ENCODE peak calls at places on chromosomes 13 and 19, in eight cellular contexts. One of them, this sample, is unnamed. For H3K79me2, the result is how much of the 10 kb centered on the place peaks cover.

GRCh38 chr13:43232144-43232840 is 208.9 kb downstream of the DNAJC15 start:
- DNase-seq in GM23338: no peak
- DNase-seq in SK-N-SH: no peak
- DNase-seq in neural progenitor cell: no peak
- DNase-seq in hepatocyte: no peak
- DNase-seq in HCT116: no peak
- DNase-seq in OCI-LY7: no peak
- DNase-seq in GM23248: peak
- DNase-seq in this sample: no peak

GRCh38 chr19:34787059-34787824 is 14.2 kb upstream of the ZNF599 start:
- DNase-seq in GM23338: no peak
- DNase-seq in SK-N-SH: no peak
- DNase-seq in neural progenitor cell: no peak
- DNase-seq in hepatocyte: no peak
- DNase-seq in HCT116: no peak
- DNase-seq in OCI-LY7: no peak
- DNase-seq in GM23248: no peak
- DNase-seq in this sample: no peak

GRCh38 chr13:50708461-50708860 is 135.0 kb downstream of the DLEU7 start:
- DNase-seq in GM23338: no peak
- DNase-seq in SK-N-SH: no peak
- DNase-seq in neural progenitor cell: no peak
- DNase-seq in hepatocyte: no peak
- DNase-seq in HCT116: no peak
- DNase-seq in OCI-LY7: no peak
- DNase-seq in GM23248: no peak
- DNase-seq in this sample: no peak

GRCh38 chr13:40490086-40490723 is 176.2 kb downstream of the FOXO1 start:
- DNase-seq in GM23338: no peak
- DNase-seq in SK-N-SH: no peak
- DNase-seq in neural progenitor cell: no peak
- DNase-seq in hepatocyte: no peak
- DNase-seq in HCT116: no peak
- DNase-seq in OCI-LY7: no peak
- DNase-seq in GM23248: no peak
- DNase-seq in this sample: no peak

GRCh38 chr13:109729031-109729870 is 57.1 kb downstream of the IRS2 start:
- DNase-seq in GM23338: no peak
- DNase-seq in SK-N-SH: peak
- DNase-seq in neural progenitor cell: peak
- DNase-seq in hepatocyte: no peak
- DNase-seq in HCT116: no peak
- DNase-seq in OCI-LY7: no peak
- DNase-seq in GM23248: peak
- DNase-seq in this sample: no peak

GRCh38 chr19:3289971-3290569 is 65.6 kb downstream of the CELF5 start:
- DNase-seq in GM23338: no peak
- DNase-seq in SK-N-SH: peak
- DNase-seq in neural progenitor cell: no peak
- DNase-seq in hepatocyte: no peak
- DNase-seq in HCT116: no peak
- DNase-seq in OCI-LY7: no peak
- DNase-seq in GM23248: no peak
- DNase-seq in this sample: no peak

GRCh38 chr19:55644842-55645511 is 1.5 kb downstream of the ZNF581 start:
- DNase-seq in GM23338: no peak
- DNase-seq in SK-N-SH: peak
- DNase-seq in neural progenitor cell: no peak
- DNase-seq in hepatocyte: no peak
- DNase-seq in HCT116: no peak
- DNase-seq in OCI-LY7: peak
- DNase-seq in GM23248: no peak
- DNase-seq in this sample: no peak

GRCh38 chr19:52273301-52273700 is 3.9 kb downstream of the ZNF766 start:
- DNase-seq in GM23338: no peak
- DNase-seq in SK-N-SH: no peak
- DNase-seq in neural progenitor cell: no peak
- DNase-seq in hepatocyte: no peak
- DNase-seq in HCT116: no peak
- DNase-seq in OCI-LY7: no peak
- DNase-seq in GM23248: no peak
- DNase-seq in this sample: no peak

GRCh38 chr13:24180743-24181384 is 20.3 kb downstream of the SPATA13 start:
- DNase-seq in GM23338: no peak
- DNase-seq in SK-N-SH: no peak
- DNase-seq in neural progenitor cell: no peak
- DNase-seq in hepatocyte: no peak
- DNase-seq in HCT116: no peak
- DNase-seq in OCI-LY7: no peak
- DNase-seq in GM23248: peak
- DNase-seq in this sample: no peak

GRCh38 chr13:20616059-20616797 is 49.3 kb downstream of the IFT88 start:
- DNase-seq in GM23338: no peak
- DNase-seq in SK-N-SH: no peak
- DNase-seq in neural progenitor cell: no peak
- DNase-seq in hepatocyte: no peak
- DNase-seq in HCT116: no peak
- DNase-seq in OCI-LY7: no peak
- DNase-seq in GM23248: peak
- DNase-seq in this sample: no peak

GRCh38 chr13:79986890-79987289 is 354.0 kb downstream of the SPRY2 start:
- DNase-seq in GM23338: no peak
- DNase-seq in SK-N-SH: no peak
- DNase-seq in neural progenitor cell: no peak
- DNase-seq in hepatocyte: no peak
- DNase-seq in HCT116: no peak
- DNase-seq in OCI-LY7: no peak
- DNase-seq in GM23248: no peak
- DNase-seq in this sample: no peak

GRCh38 chr13:112510002-112510780 is 77.8 kb downstream of the TUBGCP3 start:
- DNase-seq in GM23338: peak
- DNase-seq in SK-N-SH: peak
- DNase-seq in neural progenitor cell: peak
- DNase-seq in hepatocyte: peak
- DNase-seq in HCT116: peak
- DNase-seq in OCI-LY7: peak
- DNase-seq in GM23248: peak
- DNase-seq in this sample: peak

GRCh38 chr19:46426506-46427162 is 2.1 kb downstream of the PNMA8C start:
- DNase-seq in GM23338: peak
- DNase-seq in SK-N-SH: peak
- DNase-seq in neural progenitor cell: peak
- DNase-seq in hepatocyte: peak
- DNase-seq in HCT116: no peak
- DNase-seq in OCI-LY7: peak
- DNase-seq in GM23248: peak
- DNase-seq in this sample: no peak

GRCh38 chr13:105796081-105796480 is 739.4 kb downstream of the EFNB2 start:
- DNase-seq in GM23338: no peak
- DNase-seq in SK-N-SH: no peak
- DNase-seq in neural progenitor cell: no peak
- DNase-seq in hepatocyte: no peak
- DNase-seq in HCT116: no peak
- DNase-seq in OCI-LY7: no peak
- DNase-seq in GM23248: no peak
- DNase-seq in this sample: no peak

GRCh38 chr13:112833551-112834257 is 135.3 kb upstream of the MCF2L start:
- DNase-seq in GM23338: no peak
- DNase-seq in SK-N-SH: no peak
- DNase-seq in neural progenitor cell: no peak
- DNase-seq in hepatocyte: no peak
- DNase-seq in HCT116: no peak
- DNase-seq in OCI-LY7: no peak
- DNase-seq in GM23248: no peak
- DNase-seq in this sample: no peak

GRCh38 chr19:21947775-21948174 is 63.0 kb downstream of the ZNF208 start:
- DNase-seq in GM23338: peak
- DNase-seq in SK-N-SH: peak
- DNase-seq in neural progenitor cell: no peak
- DNase-seq in hepatocyte: no peak
- DNase-seq in HCT116: peak
- DNase-seq in OCI-LY7: peak
- DNase-seq in GM23248: no peak
- DNase-seq in this sample: no peak

GRCh38 chr13:94712287-94712811 is at the start of gene SOX21:
- DNase-seq in GM23338: peak
- DNase-seq in SK-N-SH: no peak
- DNase-seq in neural progenitor cell: peak
- DNase-seq in hepatocyte: no peak
- DNase-seq in HCT116: no peak
- DNase-seq in OCI-LY7: no peak
- DNase-seq in GM23248: peak
- DNase-seq in this sample: no peak

GRCh38 chr13:98606296-98606695 is 29.4 kb upstream of the STK24 start:
- DNase-seq in GM23338: peak
- DNase-seq in SK-N-SH: peak
- DNase-seq in neural progenitor cell: peak
- DNase-seq in hepatocyte: no peak
- DNase-seq in HCT116: no peak
- DNase-seq in OCI-LY7: no peak
- DNase-seq in GM23248: no peak
- DNase-seq in this sample: no peak

GRCh38 chr13:108700421-108701170 is 71.2 kb downstream of the MYO16 start:
- DNase-seq in GM23338: peak
- DNase-seq in SK-N-SH: no peak
- DNase-seq in neural progenitor cell: no peak
- DNase-seq in hepatocyte: peak
- DNase-seq in HCT116: no peak
- DNase-seq in OCI-LY7: no peak
- DNase-seq in GM23248: no peak
- DNase-seq in this sample: no peak

GRCh38 chr19:1123885-1124677 is 20.3 kb downstream of the GPX4 start:
- DNase-seq in GM23338: no peak
- DNase-seq in SK-N-SH: no peak
- DNase-seq in neural progenitor cell: no peak
- DNase-seq in hepatocyte: no peak
- DNase-seq in HCT116: no peak
- DNase-seq in OCI-LY7: no peak
- DNase-seq in GM23248: no peak
- DNase-seq in this sample: no peak
- H3K79me2 ChIP-seq in GM23338: under half
- H3K79me2 ChIP-seq in SK-N-SH: under half
- H3K79me2 ChIP-seq in neural progenitor cell: under half
- H3K79me2 ChIP-seq in hepatocyte: under half
- H3K79me2 ChIP-seq in HCT116: under half
- H3K79me2 ChIP-seq in OCI-LY7: under half
- H3K79me2 ChIP-seq in GM23248: half or more
- H3K79me2 ChIP-seq in this sample: under half

GRCh38 chr13:30107536-30108136 is 199.7 kb downstream of the KATNAL1 start:
- DNase-seq in GM23338: no peak
- DNase-seq in SK-N-SH: no peak
- DNase-seq in neural progenitor cell: no peak
- DNase-seq in hepatocyte: no peak
- DNase-seq in HCT116: no peak
- DNase-seq in OCI-LY7: no peak
- DNase-seq in GM23248: peak
- DNase-seq in this sample: no peak

GRCh38 chr13:30110301-30111070 is 196.9 kb downstream of the KATNAL1 start:
- DNase-seq in GM23338: no peak
- DNase-seq in SK-N-SH: no peak
- DNase-seq in neural progenitor cell: no peak
- DNase-seq in hepatocyte: no peak
- DNase-seq in HCT116: no peak
- DNase-seq in OCI-LY7: no peak
- DNase-seq in GM23248: peak
- DNase-seq in this sample: no peak

GRCh38 chr13:30108216-30108912 is 199.0 kb downstream of the KATNAL1 start:
- DNase-seq in GM23338: no peak
- DNase-seq in SK-N-SH: no peak
- DNase-seq in neural progenitor cell: no peak
- DNase-seq in hepatocyte: no peak
- DNase-seq in HCT116: no peak
- DNase-seq in OCI-LY7: no peak
- DNase-seq in GM23248: no peak
- DNase-seq in this sample: no peak

GRCh38 chr13:30109471-30110135 is 197.7 kb downstream of the KATNAL1 start:
- DNase-seq in GM23338: no peak
- DNase-seq in SK-N-SH: no peak
- DNase-seq in neural progenitor cell: no peak
- DNase-seq in hepatocyte: no peak
- DNase-seq in HCT116: no peak
- DNase-seq in OCI-LY7: no peak
- DNase-seq in GM23248: no peak
- DNase-seq in this sample: no peak

GRCh38 chr13:30108913-30109237 is 198.5 kb downstream of the KATNAL1 start:
- DNase-seq in GM23338: no peak
- DNase-seq in SK-N-SH: no peak
- DNase-seq in neural progenitor cell: no peak
- DNase-seq in hepatocyte: peak
- DNase-seq in HCT116: no peak
- DNase-seq in OCI-LY7: no peak
- DNase-seq in GM23248: no peak
- DNase-seq in this sample: no peak
- TF ChIP-seq EZH2phosphoT487 in GM23338: no peak
- TF ChIP-seq EZH2phosphoT487 in SK-N-SH: no peak
- TF ChIP-seq EZH2phosphoT487 in neural progenitor cell: no peak
- TF ChIP-seq EZH2phosphoT487 in hepatocyte: no peak
- TF ChIP-seq EZH2phosphoT487 in HCT116: no peak
- TF ChIP-seq EZH2phosphoT487 in OCI-LY7: no peak
- TF ChIP-seq EZH2phosphoT487 in GM23248: no peak
- TF ChIP-seq EZH2phosphoT487 in this sample: no peak

DNA sequence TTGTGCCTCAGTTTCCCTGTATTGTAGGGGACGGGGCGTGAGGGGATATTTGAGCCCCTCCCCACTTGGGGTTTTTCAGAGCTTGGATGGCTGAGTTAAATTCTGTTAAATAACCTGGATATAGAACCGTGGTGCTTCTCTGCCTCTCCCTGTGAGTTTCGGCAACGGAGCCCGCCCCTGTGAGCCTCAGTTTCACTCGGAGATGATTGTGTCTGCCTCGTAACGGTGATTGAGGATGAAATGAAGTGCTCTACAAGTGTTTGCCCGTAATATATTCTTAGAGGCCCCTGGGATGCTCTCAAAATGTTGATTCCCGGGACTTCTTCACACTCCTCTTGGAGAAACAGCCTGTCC is 509 bp downstream of the KXD1 start:
- DNase-seq in GM23338: no peak
- DNase-seq in SK-N-SH: no peak
- DNase-seq in neural progenitor cell: no peak
- DNase-seq in hepatocyte: no peak
- DNase-seq in HCT116: no peak
- DNase-seq in OCI-LY7: no peak
- DNase-seq in GM23248: peak
- DNase-seq in this sample: no peak
- H2AFZ ChIP-seq in GM23338: peak
- H2AFZ ChIP-seq in SK-N-SH: peak
- H2AFZ ChIP-seq in neural progenitor cell: no peak
- H2AFZ ChIP-seq in hepatocyte: peak
- H2AFZ ChIP-seq in HCT116: no peak
- H2AFZ ChIP-seq in OCI-LY7: peak
- H2AFZ ChIP-seq in GM23248: peak
- H2AFZ ChIP-seq in this sample: peak

GRCh38 chr19:49595006-49595818 is 4.2 kb downstream of the PRR12 start:
- DNase-seq in GM23338: no peak
- DNase-seq in SK-N-SH: no peak
- DNase-seq in neural progenitor cell: no peak
- DNase-seq in hepatocyte: peak
- DNase-seq in HCT116: no peak
- DNase-seq in OCI-LY7: no peak
- DNase-seq in GM23248: no peak
- DNase-seq in this sample: no peak
- H3K79me2 ChIP-seq in GM23338: half or more
- H3K79me2 ChIP-seq in SK-N-SH: half or more
- H3K79me2 ChIP-seq in neural progenitor cell: half or more
- H3K79me2 ChIP-seq in hepatocyte: half or more
- H3K79me2 ChIP-seq in HCT116: half or more
- H3K79me2 ChIP-seq in OCI-LY7: under half
- H3K79me2 ChIP-seq in GM23248: half or more
- H3K79me2 ChIP-seq in this sample: half or more